ENCODE peak calls at places on chromosome 16, in ten cellular contexts. R is stimulated activated CD4-positive, alpha-beta T cell treated with anti-CD3 and anti-CD28 coated beads, Interleukin-1b, Interleukin-23, amount 100 ng/mL, for 24 hours; P is Peyer's patch; W is Calu3; M is cardiac fibroblast; B is cardiac muscle cell; I is stimulated activated CD8-positive, alpha-beta memory T cell treated with anti-CD3 and anti-CD28 coated beads, Interleukin-4, amount 100 ng/mL, for 24 hours; C is astrocyte of the cerebellum; O is NCI-H226; T is HCEC 1CT. H is an unnamed sample.

GRCh38 chr16:84226026-84226425 is 13.8 kb downstream of the KCNG4 start:
- DNase-seq in R (no peak), P (no peak), W (no peak), M (no peak), B (no peak), I (no peak), C (peak; percentile 15), O (no peak), T (no peak), H (peak; percentile 16)

GRCh38 chr16:67284699-67285646 is 5.6 kb downstream of the PLEKHG4 start:
- DNase-seq in R (no peak), P (no peak), W (peak; percentile 86), M (peak; percentile 42), B (peak; percentile 39), I (no peak), C (no peak), O (no peak), T (peak; percentile 39), H (no peak)

GRCh38 chr16:87487361-87487924 is 5.4 kb downstream of the ZCCHC14 start:
- DNase-seq in R (no peak), P (no peak), W (peak; percentile 87), M (peak; percentile 48), B (peak; percentile 27), I (no peak), C (no peak), O (no peak), T (no peak), H (no peak)

GRCh38 chr16:4535627-4536108 is 2.9 kb downstream of the CDIP1 start:
- DNase-seq in R (no peak), P (no peak), W (no peak), M (no peak), B (no peak), I (peak; percentile 19), C (no peak), O (no peak), T (no peak), H (no peak)

GRCh38 chr16:4052801-4053662 is 63.2 kb downstream of the ADCY9 start:
- DNase-seq in R (no peak), P (no peak), W (peak; percentile 63), M (peak; percentile 61), B (peak; percentile 42), I (no peak), C (no peak), O (no peak), T (peak; percentile 72), H (no peak)

GRCh38 chr16:82699711-82700495 is 73.1 kb downstream of the CDH13 start:
- DNase-seq in R (no peak), P (no peak), W (no peak), M (peak; percentile 92), B (peak; percentile 94), I (no peak), C (peak; percentile 70), O (no peak), T (peak; percentile 86), H (peak; percentile 66)

GRCh38 chr16:4388275-4389021 is 16.8 kb downstream of the VASN start:
- DNase-seq in R (no peak), P (no peak), W (no peak), M (peak; percentile 74), B (no peak), I (no peak), C (no peak), O (no peak), T (no peak), H (no peak)

GRCh38 chr16:71408536-71408935 is 33.3 kb downstream of the TLE7 start:
- DNase-seq in R (no peak), P (no peak), W (no peak), M (no peak), B (peak; percentile 35), I (no peak), C (no peak), O (peak; percentile 85), T (no peak), H (no peak)

GRCh38 chr16:68319185-68319908 is 8.5 kb downstream of the PRMT7 start:
- DNase-seq in R (peak; percentile 21), P (no peak), W (no peak), M (no peak), B (no peak), I (peak; percentile 38), C (no peak), O (no peak), T (no peak), H (no peak)

GRCh38 chr16:1107731-1108130 is 11.7 kb upstream of the C1QTNF8 start:
- DNase-seq in R (no peak), P (no peak), W (no peak), M (no peak), B (no peak), I (no peak), C (no peak), O (no peak), T (no peak), H (no peak)

GRCh38 chr16:27924411-27925118 is 138.9 kb downstream of the GSG1L start:
- DNase-seq in R (no peak), P (no peak), W (no peak), M (peak; percentile 42), B (peak; percentile 29), I (no peak), C (no peak), O (peak; percentile 28), T (peak; percentile 4), H (no peak)

GRCh38 chr16:24580665-24581064 is 41.3 kb downstream of the RBBP6 start:
- DNase-seq in R (no peak), P (no peak), W (no peak), M (peak; percentile 67), B (peak; percentile 55), I (no peak), C (peak; percentile 8), O (peak; percentile 10), T (peak; percentile 70), H (peak; percentile 4)

GRCh38 chr16:2287916-2288547 is 20.1 kb upstream of the RNPS1 start:
- DNase-seq in R (no peak), P (no peak), W (no peak), M (no peak), B (no peak), I (no peak), C (no peak), O (no peak), T (no peak), H (no peak)

GRCh38 chr16:990516-991291 is 9.1 kb downstream of the SOX8 start:
- DNase-seq in R (no peak), P (no peak), W (no peak), M (no peak), B (no peak), I (no peak), C (no peak), O (no peak), T (no peak), H (no peak)

GRCh38 chr16:75237398-75238131 is 13.9 kb downstream of the BCAR1 start:
- DNase-seq in R (no peak), P (no peak), W (no peak), M (no peak), B (no peak), I (no peak), C (no peak), O (no peak), T (no peak), H (no peak)

GRCh38 chr16:57470683-57471082 is 8.2 kb downstream of the POLR2C start:
- DNase-seq in R (no peak), P (peak; percentile 15), W (peak; percentile 43), M (peak; percentile 62), B (peak; percentile 80), I (no peak), C (no peak), O (no peak), T (no peak), H (no peak)

GRCh38 chr16:85520853-85521736 is 92.0 kb upstream of the GSE1 start:
- DNase-seq in R (no peak), P (no peak), W (peak; percentile 95), M (no peak), B (no peak), I (no peak), C (no peak), O (no peak), T (no peak), H (no peak)

GRCh38 chr16:87409153-87409552 is 17.0 kb downstream of the MAP1LC3B start:
- DNase-seq in R (no peak), P (no peak), W (no peak), M (no peak), B (no peak), I (no peak), C (no peak), O (no peak), T (no peak), H (no peak)

GRCh38 chr16:12801511-12802042 is 2.1 kb downstream of the CPPED1 start:
- DNase-seq in R (no peak), P (no peak), W (no peak), M (peak; percentile 93), B (peak; percentile 85), I (no peak), C (peak; percentile 16), O (peak; percentile 86), T (peak; percentile 88), H (peak; percentile 91)